ENCODE peak calls at places on chromosomes 4 and X, in ten cellular contexts. N is neural crest cell, Q is AG09309, C is RWPE1, O is astrocyte of the cerebellum, W is spleen, D is psoas muscle, P is fibroblast of pulmonary artery, G is osteocyte, M is AG10803. B is an unnamed sample.

GRCh38 chrX:39654952-39655351 is 442.8 kb downstream of the BCOR start:
- DNase-seq in N (no peak), Q (no peak), C (no peak), O (no peak), W (no peak), D (no peak), P (no peak), G (no peak), M (no peak), B (no peak)

GRCh38 chr4:177308125-177308524 is 1.5 kb upstream of the NEIL3 start:
- DNase-seq in N (no peak), Q (peak), C (peak), O (peak), W (no peak), D (no peak), P (peak), G (no peak), M (peak), B (peak)

GRCh38 chrX:116379854-116380253 is 56.6 kb upstream of the SLC6A14 start:
- DNase-seq in N (no peak), Q (no peak), C (peak), O (no peak), W (no peak), D (peak), P (peak), G (no peak), M (peak), B (peak)

GRCh38 chr4:2255501-2256155 is 6.3 kb downstream of the MXD4 start:
- DNase-seq in N (no peak), Q (no peak), C (no peak), O (peak), W (peak), D (peak), P (peak), G (peak), M (no peak), B (no peak)

GRCh38 chr4:75698162-75698962 is 25.2 kb upstream of the G3BP2 start:
- DNase-seq in N (no peak), Q (no peak), C (no peak), O (no peak), W (no peak), D (no peak), P (no peak), G (no peak), M (no peak), B (no peak)

GRCh38 chr4:7173821-7174220 is 18.5 kb upstream of the SORCS2 start:
- DNase-seq in N (no peak), Q (no peak), C (no peak), O (no peak), W (no peak), D (peak), P (no peak), G (no peak), M (no peak), B (peak)

GRCh38 chrX:17613979-17614572 is 123.2 kb upstream of the SCML1 start:
- DNase-seq in N (no peak), Q (peak), C (peak), O (peak), W (no peak), D (no peak), P (no peak), G (no peak), M (no peak), B (peak)

GRCh38 chr4:48780867-48781219 is 764 bp upstream of the FRYL start:
- DNase-seq in N (no peak), Q (no peak), C (no peak), O (no peak), W (no peak), D (no peak), P (peak), G (no peak), M (no peak), B (peak)

GRCh38 chr4:147407261-147408045 is 73.4 kb upstream of the EDNRA start:
- DNase-seq in N (no peak), Q (no peak), C (no peak), O (peak), W (no peak), D (no peak), P (no peak), G (no peak), M (no peak), B (peak)

GRCh38 chr4:109434007-109434792 is 585 bp downstream of the SEC24B start:
- DNase-seq in N (peak), Q (no peak), C (no peak), O (no peak), W (no peak), D (peak), P (peak), G (no peak), M (no peak), B (peak)

GRCh38 chr4:147017081-147017480 is 71.4 kb upstream of the TTC29 start:
- DNase-seq in N (no peak), Q (no peak), C (no peak), O (no peak), W (no peak), D (no peak), P (peak), G (no peak), M (peak), B (peak)

GRCh38 chr4:134426821-134427220 is 225.2 kb upstream of the PABPC4L start:
- DNase-seq in N (no peak), Q (no peak), C (no peak), O (no peak), W (no peak), D (no peak), P (no peak), G (no peak), M (no peak), B (no peak)

GRCh38 chr4:8281519-8282133 is 12.1 kb downstream of the HTRA3 start:
- DNase-seq in N (no peak), Q (peak), C (no peak), O (peak), W (peak), D (peak), P (peak), G (no peak), M (peak), B (peak)

GRCh38 chr4:173314715-173315114 is 19.4 kb downstream of the HMGB2 start:
- DNase-seq in N (no peak), Q (no peak), C (no peak), O (no peak), W (no peak), D (no peak), P (no peak), G (no peak), M (no peak), B (no peak)

GRCh38 chrX:42524374-42524773 is 253.6 kb downstream of the PPP1R2C start:
- DNase-seq in N (no peak), Q (peak), C (no peak), O (peak), W (no peak), D (no peak), P (no peak), G (no peak), M (peak), B (no peak)

GRCh38 chrX:42533761-42534160 is 244.2 kb downstream of the PPP1R2C start:
- DNase-seq in N (no peak), Q (no peak), C (no peak), O (no peak), W (no peak), D (no peak), P (no peak), G (no peak), M (no peak), B (no peak)

GRCh38 chrX:42535233-42535632 is 242.7 kb downstream of the PPP1R2C start:
- DNase-seq in N (no peak), Q (no peak), C (no peak), O (no peak), W (no peak), D (no peak), P (no peak), G (no peak), M (no peak), B (no peak)

GRCh38 chrX:42531431-42531830 is 246.5 kb downstream of the PPP1R2C start:
- DNase-seq in N (no peak), Q (no peak), C (no peak), O (no peak), W (no peak), D (no peak), P (no peak), G (no peak), M (no peak), B (no peak)

GRCh38 chrX:42530027-42530426 is 247.9 kb downstream of the PPP1R2C start:
- DNase-seq in N (no peak), Q (peak), C (peak), O (peak), W (no peak), D (no peak), P (peak), G (no peak), M (peak), B (peak)
- TF ChIP-seq CTCF in N (no peak), Q (peak), C (no peak), O (peak), W (no peak), D (no peak), P (peak), G (no peak), M (peak), B (no peak)

GRCh38 chrX:66961665-66962064 is 322.8 kb upstream of the EDA2R start:
- DNase-seq in N (no peak), Q (no peak), C (no peak), O (no peak), W (no peak), D (no peak), P (no peak), G (no peak), M (no peak), B (no peak)
- TF ChIP-seq CTCF in N (no peak), Q (no peak), C (no peak), O (no peak), W (no peak), D (no peak), P (no peak), G (no peak), M (no peak), B (no peak)

DNA sequence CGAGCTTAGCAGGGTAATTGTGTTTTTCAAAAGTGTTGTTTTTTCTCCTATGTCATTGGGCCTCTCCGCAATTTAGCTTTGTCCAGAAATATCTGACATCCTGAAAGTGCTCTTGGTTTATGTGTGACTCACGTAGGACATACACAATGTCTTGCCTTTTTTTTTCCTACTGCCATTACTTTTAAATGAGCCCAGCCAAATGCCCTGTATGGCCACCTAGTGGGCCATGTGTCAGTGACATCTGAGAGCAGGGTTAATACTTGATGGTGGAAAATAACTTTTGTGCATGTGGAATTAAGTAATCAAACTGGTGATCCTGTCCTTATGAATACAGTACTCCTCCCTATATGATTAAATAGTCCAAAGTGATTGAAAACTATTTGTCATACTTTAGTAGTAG is 1411.1 kb upstream of the TENM3 start:
- DNase-seq in N (no peak), Q (no peak), C (no peak), O (no peak), W (no peak), D (no peak), P (no peak), G (no peak), M (no peak), B (no peak)
- TF ChIP-seq CTCF in N (peak), Q (no peak), C (no peak), O (peak), W (no peak), D (no peak), P (peak), G (no peak), M (peak), B (no peak)

GRCh38 chrX:155086202-155086840 is 15.0 kb downstream of the BRCC3 start:
- DNase-seq in N (peak), Q (no peak), C (no peak), O (peak), W (peak), D (peak), P (peak), G (no peak), M (peak), B (peak)
- TF ChIP-seq CTCF in N (peak), Q (peak), C (peak), O (peak), W (peak), D (peak), P (peak), G (peak), M (peak), B (peak)